ENCODE peak calls at places on chromosomes 12 and 14, in four cellular contexts. K, O, T and M are unnamed samples.

GRCh38 chr12:44405267-44405666 is 470.8 kb downstream of the NELL2 start:
- DNase-seq in K (peak), T (no peak), O (no peak), M (no peak)

GRCh38 chr12:66775941-66776340 is 97.1 kb upstream of the GRIP1 start:
- DNase-seq in O (no peak), K (no peak), T (no peak), M (no peak)

GRCh38 chr12:16189849-16190248 is 87.6 kb downstream of the SLC15A5 start:
- DNase-seq in O (no peak), T (peak), K (no peak), M (peak)

GRCh38 chr12:104457746-104458644 is 1.2 kb downstream of the CHST11 start:
- DNase-seq in T (no peak), K (no peak), O (peak), M (peak)

GRCh38 chr12:118038122-118038521 is 21.6 kb downstream of the RFC5 start:
- DNase-seq in O (no peak), K (no peak), T (no peak), M (no peak)

GRCh38 chr12:62865090-62865489 is 69.9 kb downstream of the PPM1H start:
- DNase-seq in T (no peak), O (no peak), K (no peak), M (no peak)

GRCh38 chr14:103130017-103130764 is 6.9 kb downstream of the TNFAIP2 start:
- DNase-seq in O (no peak), K (no peak), T (no peak), M (no peak)

GRCh38 chr14:58716706-58717105 is 78.9 kb downstream of the DACT1 start:
- DNase-seq in T (no peak), O (no peak), K (no peak), M (no peak)

GRCh38 chr14:100629098-100629497 is 41.9 kb upstream of the BEGAIN start:
- DNase-seq in T (no peak), K (no peak), O (no peak), M (no peak)

GRCh38 chr14:104009297-104009696 is 67.0 kb upstream of the RD3L start:
- DNase-seq in O (no peak), K (no peak), T (no peak), M (no peak)

GRCh38 chr12:2061402-2061801 is 8.6 kb downstream of the CACNA1C start:
- DNase-seq in K (no peak), O (no peak), T (no peak), M (no peak)

GRCh38 chr12:2058837-2059236 is 6.0 kb downstream of the CACNA1C start:
- DNase-seq in T (no peak), O (no peak), K (no peak), M (no peak)

GRCh38 chr12:2068638-2069037 is 15.9 kb downstream of the CACNA1C start:
- DNase-seq in T (no peak), K (no peak), O (no peak), M (no peak)

DNA sequence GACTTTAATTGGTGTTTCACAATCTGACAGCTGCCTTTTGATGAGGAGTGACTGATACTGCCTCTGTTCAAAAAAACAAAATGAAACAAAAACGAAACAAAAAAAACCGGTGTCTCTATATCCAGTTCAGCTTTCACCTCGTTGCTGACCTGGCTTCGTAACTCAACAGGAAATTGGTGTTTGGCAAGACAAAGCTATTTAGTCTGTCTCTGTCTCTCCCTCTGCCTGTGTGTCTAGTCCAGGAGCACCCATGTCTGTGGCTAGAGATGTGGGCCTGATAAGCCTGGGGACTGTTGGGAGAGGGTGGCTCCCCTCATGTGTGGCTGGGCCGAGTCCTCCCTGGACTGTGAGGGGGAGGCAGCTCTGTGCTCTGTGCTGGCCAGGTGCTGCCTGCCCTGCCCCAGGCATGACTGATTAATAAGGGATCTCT is 11.3 kb downstream of the CACNA1C start:
- DNase-seq in O (no peak), K (no peak), T (no peak), M (no peak)
- TF ChIP-seq USF2 in O (no peak), K (no peak), T (no peak), M (no peak)

DNA sequence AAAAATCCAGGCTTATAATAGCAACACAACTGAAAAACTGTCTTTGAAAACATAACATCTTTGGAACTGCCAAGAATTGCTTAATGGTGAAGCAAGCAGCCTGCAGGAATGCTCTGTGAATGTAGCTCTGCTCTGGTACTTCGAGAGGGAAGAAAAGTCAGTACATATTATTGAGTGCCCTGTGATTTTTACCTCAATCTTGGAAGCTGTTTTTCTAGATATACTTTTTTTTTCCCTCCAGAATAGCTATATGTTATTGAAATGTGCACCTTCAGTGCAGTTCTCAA is 508.1 kb downstream of the PCNX1 start:
- DNase-seq in K (no peak), T (no peak), O (no peak), M (no peak)
- TF ChIP-seq PHF8 in K (no peak), T (no peak), O (no peak), M (no peak)

GRCh38 chr12:124632510-124632909 is 65.1 kb upstream of the NCOR2 start:
- DNase-seq in O (peak), K (no peak), T (no peak), M (no peak)

GRCh38 chr12:124631681-124632080 is 64.3 kb upstream of the NCOR2 start:
- DNase-seq in T (no peak), O (no peak), K (no peak), M (no peak)

GRCh38 chr12:124633954-124634352 is 66.5 kb upstream of the NCOR2 start:
- DNase-seq in O (no peak), T (no peak), K (no peak), M (no peak)

GRCh38 chr12:124635316-124635715 is 67.9 kb upstream of the NCOR2 start:
- DNase-seq in K (no peak), T (no peak), O (no peak), M (no peak)

GRCh38 chr12:124633269-124633953 is 66.0 kb upstream of the NCOR2 start:
- DNase-seq in O (no peak), K (no peak), T (no peak), M (peak)
- TF ChIP-seq USF2 in O (no peak), K (no peak), T (no peak), M (no peak)

DNA sequence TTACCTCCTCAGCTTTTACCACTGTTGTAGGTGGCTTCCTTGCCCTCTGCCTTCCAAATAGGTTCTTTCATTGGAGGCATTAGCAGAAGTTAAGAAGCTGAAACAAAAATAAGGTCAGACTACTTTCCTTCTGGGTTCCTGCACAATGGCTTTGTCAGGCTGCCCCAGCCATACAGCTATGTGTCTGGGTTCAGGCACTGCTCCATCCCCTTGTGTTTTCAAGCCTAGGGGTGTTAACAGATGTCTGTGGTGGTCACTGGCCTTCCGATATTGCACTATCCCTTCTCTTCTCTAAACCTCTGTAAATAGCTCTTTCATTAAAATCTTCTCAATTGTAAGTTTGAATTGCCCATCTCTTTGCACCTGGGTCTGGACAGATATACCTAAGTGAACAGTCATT is 728.9 kb downstream of the SLC16A7 start:
- DNase-seq in T (no peak), K (no peak), O (no peak), M (no peak)
- TF ChIP-seq PHF8 in T (no peak), K (no peak), O (no peak), M (no peak)

GRCh38 chr14:105332352-105332874 is 17.9 kb downstream of the PACS2 start:
- DNase-seq in O (no peak), K (no peak), T (no peak), M (no peak)

GRCh38 chr14:105331575-105332351 is 17.2 kb downstream of the PACS2 start:
- DNase-seq in T (no peak), K (no peak), O (no peak), M (no peak)

GRCh38 chr14:105328678-105329390 is 14.3 kb downstream of the PACS2 start:
- DNase-seq in K (no peak), T (no peak), O (no peak), M (no peak)

GRCh38 chr14:105329411-105330200 is 15.1 kb downstream of the PACS2 start:
- DNase-seq in T (no peak), K (no peak), O (no peak), M (no peak)

GRCh38 chr14:105330491-105330895 is 15.9 kb downstream of the PACS2 start:
- DNase-seq in O (no peak), K (no peak), T (no peak), M (no peak)
- TF ChIP-seq USF2 in O (no peak), K (no peak), T (no peak), M (no peak)

GRCh38 chr12:47997321-47997720 is 7.0 kb downstream of the COL2A1 start:
- DNase-seq in T (no peak), K (no peak), O (no peak), M (no peak)

GRCh38 chr12:47992776-47993175 is 11.5 kb downstream of the COL2A1 start:
- DNase-seq in T (no peak), O (no peak), K (no peak), M (no peak)

GRCh38 chr12:47999816-48000215 is 4.5 kb downstream of the COL2A1 start:
- DNase-seq in K (no peak), O (no peak), T (no peak), M (no peak)

GRCh38 chr12:47993491-47993890 is 10.8 kb downstream of the COL2A1 start:
- DNase-seq in T (no peak), K (no peak), O (no peak), M (no peak)

DNA sequence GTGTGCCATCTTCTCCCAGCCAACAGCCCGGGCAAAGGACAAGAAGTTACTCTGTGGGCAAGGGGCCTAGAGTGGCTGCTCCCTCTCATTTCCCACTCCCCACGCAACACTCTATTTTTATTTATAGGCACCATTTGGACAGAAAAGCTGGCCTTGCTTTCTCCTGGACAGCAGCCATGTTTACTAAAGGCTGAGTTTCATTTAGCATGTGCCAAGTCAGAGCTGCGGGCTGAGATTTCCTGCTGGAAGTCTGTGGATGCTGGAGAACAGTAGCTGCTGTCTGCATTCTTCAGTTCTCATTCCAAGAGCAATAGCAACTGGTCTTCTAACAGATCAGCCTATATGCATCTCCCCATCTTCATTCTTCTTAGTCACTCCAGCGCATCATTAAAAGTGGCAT is 8.3 kb downstream of the COL2A1 start:
- DNase-seq in T (no peak), K (no peak), O (no peak), M (no peak)
- TF ChIP-seq PHF8 in T (no peak), K (no peak), O (no peak), M (no peak)